ENCODE peak calls at places on chromosomes 16 and 17, in nine cellular contexts. One of them, this sample, is unnamed.
A peak's percentile ranks its signal among the peaks of the same experiment; 100 is the strongest.

GRCh38 chr16:65702707-65703402 is 581.0 kb upstream of the CDH11 start:
- DNase-seq in HFFc6: no peak
- DNase-seq in heart right ventricle: no peak
- DNase-seq in tibial nerve: no peak
- DNase-seq in nephron progenitor cell: no peak
- DNase-seq in hepatocyte: no peak
- DNase-seq in endodermal cell: no peak
- DNase-seq in progenitor cell of endocrine pancreas: no peak
- DNase-seq in thoracic aorta: no peak
- DNase-seq in this sample: no peak

GRCh38 chr16:68365167-68365817 is 54.5 kb downstream of the PRMT7 start:
- DNase-seq in HFFc6: no peak
- DNase-seq in heart right ventricle: no peak
- DNase-seq in tibial nerve: no peak
- DNase-seq in nephron progenitor cell: no peak
- DNase-seq in hepatocyte: no peak
- DNase-seq in endodermal cell: no peak
- DNase-seq in progenitor cell of endocrine pancreas: no peak
- DNase-seq in thoracic aorta: no peak
- DNase-seq in this sample: no peak

GRCh38 chr17:2798679-2799078 is 2.4 kb downstream of the RAP1GAP2 start:
- DNase-seq in HFFc6: no peak
- DNase-seq in heart right ventricle: no peak
- DNase-seq in tibial nerve: no peak
- DNase-seq in nephron progenitor cell: peak; percentile 40
- DNase-seq in hepatocyte: no peak
- DNase-seq in endodermal cell: peak; percentile 92
- DNase-seq in progenitor cell of endocrine pancreas: no peak
- DNase-seq in thoracic aorta: no peak
- DNase-seq in this sample: no peak

GRCh38 chr16:87808108-87808507 is 42.3 kb upstream of the KLHDC4 start:
- DNase-seq in HFFc6: no peak
- DNase-seq in heart right ventricle: no peak
- DNase-seq in tibial nerve: no peak
- DNase-seq in nephron progenitor cell: no peak
- DNase-seq in hepatocyte: no peak
- DNase-seq in endodermal cell: no peak
- DNase-seq in progenitor cell of endocrine pancreas: no peak
- DNase-seq in thoracic aorta: no peak
- DNase-seq in this sample: no peak

GRCh38 chr17:76866774-76867577 is 1.2 kb upstream of the MGAT5B start:
- DNase-seq in HFFc6: peak; percentile 49
- DNase-seq in heart right ventricle: no peak
- DNase-seq in tibial nerve: no peak
- DNase-seq in nephron progenitor cell: no peak
- DNase-seq in hepatocyte: no peak
- DNase-seq in endodermal cell: no peak
- DNase-seq in progenitor cell of endocrine pancreas: no peak
- DNase-seq in thoracic aorta: no peak
- DNase-seq in this sample: no peak

GRCh38 chr16:17836868-17837602 is 366.3 kb upstream of the XYLT1 start:
- DNase-seq in HFFc6: peak; percentile 96
- DNase-seq in heart right ventricle: no peak
- DNase-seq in tibial nerve: no peak
- DNase-seq in nephron progenitor cell: no peak
- DNase-seq in hepatocyte: peak; percentile 37
- DNase-seq in endodermal cell: peak; percentile 86
- DNase-seq in progenitor cell of endocrine pancreas: no peak
- DNase-seq in thoracic aorta: no peak
- DNase-seq in this sample: no peak

GRCh38 chr16:12159028-12159427 is 182.5 kb downstream of the SNX29 start:
- DNase-seq in HFFc6: no peak
- DNase-seq in heart right ventricle: no peak
- DNase-seq in tibial nerve: no peak
- DNase-seq in nephron progenitor cell: no peak
- DNase-seq in hepatocyte: no peak
- DNase-seq in endodermal cell: peak; percentile 72
- DNase-seq in progenitor cell of endocrine pancreas: no peak
- DNase-seq in thoracic aorta: no peak
- DNase-seq in this sample: no peak

GRCh38 chr17:82212331-82213250 is at the start of gene CCDC57:
- DNase-seq in HFFc6: peak; percentile 69
- DNase-seq in heart right ventricle: peak; percentile 75
- DNase-seq in tibial nerve: peak; percentile 52
- DNase-seq in nephron progenitor cell: peak; percentile 91
- DNase-seq in hepatocyte: peak; percentile 92
- DNase-seq in endodermal cell: peak; percentile 93
- DNase-seq in progenitor cell of endocrine pancreas: peak; percentile 77
- DNase-seq in thoracic aorta: no peak
- DNase-seq in this sample: no peak

GRCh38 chr17:60506312-60506711 is 19.7 kb downstream of the APPBP2 start:
- DNase-seq in HFFc6: peak; percentile 80
- DNase-seq in heart right ventricle: no peak
- DNase-seq in tibial nerve: no peak
- DNase-seq in nephron progenitor cell: no peak
- DNase-seq in hepatocyte: peak; percentile 9
- DNase-seq in endodermal cell: no peak
- DNase-seq in progenitor cell of endocrine pancreas: no peak
- DNase-seq in thoracic aorta: no peak
- DNase-seq in this sample: no peak

GRCh38 chr16:77722315-77723107 is at the start of gene NUDT7:
- DNase-seq in HFFc6: peak; percentile 94
- DNase-seq in heart right ventricle: peak; percentile 99
- DNase-seq in tibial nerve: peak; percentile 99
- DNase-seq in nephron progenitor cell: peak; percentile 100
- DNase-seq in hepatocyte: peak; percentile 100
- DNase-seq in endodermal cell: peak; percentile 100
- DNase-seq in progenitor cell of endocrine pancreas: peak; percentile 97
- DNase-seq in thoracic aorta: peak; percentile 98
- DNase-seq in this sample: peak; percentile 99

GRCh38 chr16:84412262-84412661 is 43.9 kb downstream of the ATP2C2 start:
- DNase-seq in HFFc6: no peak
- DNase-seq in heart right ventricle: no peak
- DNase-seq in tibial nerve: no peak
- DNase-seq in nephron progenitor cell: no peak
- DNase-seq in hepatocyte: no peak
- DNase-seq in endodermal cell: no peak
- DNase-seq in progenitor cell of endocrine pancreas: no peak
- DNase-seq in thoracic aorta: no peak
- DNase-seq in this sample: no peak

GRCh38 chr17:2084766-2085647 is 30.1 kb downstream of the HIC1 start:
- DNase-seq in HFFc6: peak; percentile 79
- DNase-seq in heart right ventricle: peak; percentile 74
- DNase-seq in tibial nerve: peak; percentile 86
- DNase-seq in nephron progenitor cell: no peak
- DNase-seq in hepatocyte: peak; percentile 74
- DNase-seq in endodermal cell: no peak
- DNase-seq in progenitor cell of endocrine pancreas: no peak
- DNase-seq in thoracic aorta: no peak
- DNase-seq in this sample: no peak

GRCh38 chr16:57513371-57514102 is 22.8 kb downstream of the CCDC102A start:
- DNase-seq in HFFc6: no peak
- DNase-seq in heart right ventricle: no peak
- DNase-seq in tibial nerve: no peak
- DNase-seq in nephron progenitor cell: peak; percentile 52
- DNase-seq in hepatocyte: peak; percentile 85
- DNase-seq in endodermal cell: no peak
- DNase-seq in progenitor cell of endocrine pancreas: no peak
- DNase-seq in thoracic aorta: no peak
- DNase-seq in this sample: peak; percentile 70

GRCh38 chr17:65514082-65514481 is 47.4 kb downstream of the AXIN2 start:
- DNase-seq in HFFc6: peak; percentile 58
- DNase-seq in heart right ventricle: no peak
- DNase-seq in tibial nerve: no peak
- DNase-seq in nephron progenitor cell: no peak
- DNase-seq in hepatocyte: no peak
- DNase-seq in endodermal cell: peak; percentile 23
- DNase-seq in progenitor cell of endocrine pancreas: no peak
- DNase-seq in thoracic aorta: no peak
- DNase-seq in this sample: no peak

GRCh38 chr17:40564195-40564882 is 933 bp downstream of the CCR7 start:
- DNase-seq in HFFc6: no peak
- DNase-seq in heart right ventricle: no peak
- DNase-seq in tibial nerve: no peak
- DNase-seq in nephron progenitor cell: no peak
- DNase-seq in hepatocyte: no peak
- DNase-seq in endodermal cell: peak; percentile 51
- DNase-seq in progenitor cell of endocrine pancreas: no peak
- DNase-seq in thoracic aorta: no peak
- DNase-seq in this sample: no peak

GRCh38 chr16:2973605-2974318 is 4.6 kb downstream of the PAQR4 start:
- DNase-seq in HFFc6: no peak
- DNase-seq in heart right ventricle: no peak
- DNase-seq in tibial nerve: no peak
- DNase-seq in nephron progenitor cell: no peak
- DNase-seq in hepatocyte: no peak
- DNase-seq in endodermal cell: no peak
- DNase-seq in progenitor cell of endocrine pancreas: no peak
- DNase-seq in thoracic aorta: no peak
- DNase-seq in this sample: no peak

GRCh38 chr16:55391760-55392375 is 67.9 kb downstream of the IRX6 start:
- DNase-seq in HFFc6: no peak
- DNase-seq in heart right ventricle: no peak
- DNase-seq in tibial nerve: no peak
- DNase-seq in nephron progenitor cell: no peak
- DNase-seq in hepatocyte: no peak
- DNase-seq in endodermal cell: no peak
- DNase-seq in progenitor cell of endocrine pancreas: no peak
- DNase-seq in thoracic aorta: no peak
- DNase-seq in this sample: no peak

GRCh38 chr17:44832821-44833220 is 2.7 kb upstream of the GJC1 start:
- DNase-seq in HFFc6: no peak
- DNase-seq in heart right ventricle: no peak
- DNase-seq in tibial nerve: no peak
- DNase-seq in nephron progenitor cell: no peak
- DNase-seq in hepatocyte: no peak
- DNase-seq in endodermal cell: peak; percentile 66
- DNase-seq in progenitor cell of endocrine pancreas: no peak
- DNase-seq in thoracic aorta: no peak
- DNase-seq in this sample: no peak
- TF ChIP-seq CTCF in HFFc6: peak; percentile 25
- TF ChIP-seq CTCF in heart right ventricle: no peak
- TF ChIP-seq CTCF in tibial nerve: no peak
- TF ChIP-seq CTCF in nephron progenitor cell: no peak
- TF ChIP-seq CTCF in hepatocyte: no peak
- TF ChIP-seq CTCF in endodermal cell: peak; percentile 63
- TF ChIP-seq CTCF in progenitor cell of endocrine pancreas: peak; percentile 25
- TF ChIP-seq CTCF in thoracic aorta: no peak
- TF ChIP-seq CTCF in this sample: no peak

DNA sequence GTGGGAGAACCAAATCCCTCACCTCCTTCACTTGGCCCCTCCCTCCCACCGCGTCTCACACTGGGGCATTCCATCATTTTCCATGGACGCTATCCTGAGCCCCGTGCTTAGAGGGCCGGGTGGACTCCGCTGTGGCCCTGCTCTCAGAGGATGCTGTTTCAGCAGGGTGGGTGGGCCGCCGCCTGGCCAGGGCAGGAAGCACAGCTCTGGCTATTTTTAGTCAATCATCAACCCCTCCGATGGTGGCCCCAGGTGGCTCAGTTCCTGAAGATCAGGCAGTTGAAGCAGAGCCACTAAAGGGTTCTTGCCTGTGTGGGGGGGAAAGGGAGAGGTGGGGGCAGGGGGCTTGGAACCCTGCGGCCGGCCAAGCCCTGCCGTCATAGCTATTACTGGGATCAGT is 230.3 kb downstream of the ENGASE start:
- DNase-seq in HFFc6: no peak
- DNase-seq in heart right ventricle: no peak
- DNase-seq in tibial nerve: no peak
- DNase-seq in nephron progenitor cell: no peak
- DNase-seq in hepatocyte: no peak
- DNase-seq in endodermal cell: peak; percentile 86
- DNase-seq in progenitor cell of endocrine pancreas: no peak
- DNase-seq in thoracic aorta: no peak
- DNase-seq in this sample: no peak
- TF ChIP-seq CTCF in HFFc6: no peak
- TF ChIP-seq CTCF in heart right ventricle: no peak
- TF ChIP-seq CTCF in tibial nerve: no peak
- TF ChIP-seq CTCF in nephron progenitor cell: no peak
- TF ChIP-seq CTCF in hepatocyte: no peak
- TF ChIP-seq CTCF in endodermal cell: peak; percentile 62
- TF ChIP-seq CTCF in progenitor cell of endocrine pancreas: no peak
- TF ChIP-seq CTCF in thoracic aorta: peak; percentile 19
- TF ChIP-seq CTCF in this sample: no peak

DNA sequence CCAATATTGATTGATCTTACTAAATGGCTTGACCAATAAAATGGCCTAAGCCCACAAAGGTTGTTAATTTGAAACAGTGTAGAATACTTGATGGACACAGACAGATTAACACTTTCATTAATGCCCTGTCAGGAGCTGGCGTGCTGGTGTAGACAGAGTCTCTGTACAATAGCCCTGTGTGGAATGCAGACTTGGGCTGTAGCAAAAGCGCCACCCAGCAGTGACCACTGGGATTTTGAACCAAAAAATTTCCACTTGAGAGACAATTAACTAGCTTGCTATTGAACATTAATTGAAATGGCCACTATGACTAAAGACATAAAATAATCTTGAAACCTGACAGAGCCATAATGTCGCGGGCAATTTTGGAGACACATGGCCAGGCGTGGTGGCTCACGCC is 19.7 kb upstream of the GUCY2D start:
- DNase-seq in HFFc6: peak; percentile 58
- DNase-seq in heart right ventricle: no peak
- DNase-seq in tibial nerve: no peak
- DNase-seq in nephron progenitor cell: no peak
- DNase-seq in hepatocyte: no peak
- DNase-seq in endodermal cell: peak; percentile 60
- DNase-seq in progenitor cell of endocrine pancreas: no peak
- DNase-seq in thoracic aorta: no peak
- DNase-seq in this sample: no peak
- TF ChIP-seq CTCF in HFFc6: peak; percentile 70
- TF ChIP-seq CTCF in heart right ventricle: no peak
- TF ChIP-seq CTCF in tibial nerve: no peak
- TF ChIP-seq CTCF in nephron progenitor cell: no peak
- TF ChIP-seq CTCF in hepatocyte: peak; percentile 28
- TF ChIP-seq CTCF in endodermal cell: peak; percentile 52
- TF ChIP-seq CTCF in progenitor cell of endocrine pancreas: peak; percentile 11
- TF ChIP-seq CTCF in thoracic aorta: no peak
- TF ChIP-seq CTCF in this sample: no peak

DNA sequence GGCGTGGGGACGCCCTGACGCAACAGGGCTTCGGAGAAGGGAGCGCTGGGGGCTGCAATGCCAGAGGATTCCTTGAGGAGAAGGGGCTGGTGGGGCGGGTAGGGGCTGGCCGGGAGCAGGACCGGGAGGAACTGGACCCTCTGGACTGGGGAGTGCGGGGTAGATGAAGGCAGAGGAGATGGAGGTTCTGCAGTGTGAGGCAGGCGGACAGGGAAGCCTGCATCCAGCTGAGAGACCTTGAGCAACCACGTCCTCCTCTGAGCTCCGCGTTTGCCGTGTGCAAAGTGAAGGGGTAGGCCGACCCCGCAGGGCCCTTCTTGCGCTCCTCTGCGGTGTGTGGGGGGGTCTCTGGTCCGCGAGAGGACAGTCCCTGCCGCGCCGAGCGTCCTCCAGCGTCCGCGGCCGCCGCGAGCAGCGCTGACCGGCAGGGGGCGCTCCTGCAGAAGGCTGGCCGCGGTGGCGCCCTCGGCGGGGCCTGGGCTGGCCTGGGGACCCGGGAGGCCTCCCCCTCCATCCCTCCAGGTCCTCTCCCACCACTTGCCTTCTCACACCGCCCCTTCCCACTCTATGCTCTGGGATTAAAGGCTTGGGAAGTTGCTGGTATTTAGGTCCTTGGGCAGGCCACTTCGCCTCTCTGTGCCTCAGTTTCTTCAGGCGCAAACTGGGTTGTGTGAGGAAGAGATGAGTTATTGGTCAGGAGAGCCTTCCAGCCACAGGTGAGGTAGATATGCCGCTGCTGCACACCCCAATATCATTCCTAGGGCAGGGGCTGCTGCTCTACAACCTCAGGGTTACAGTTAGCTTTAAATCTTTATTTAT is 9.6 kb upstream of the WNT9B start:
- DNase-seq in HFFc6: no peak
- DNase-seq in heart right ventricle: no peak
- DNase-seq in tibial nerve: no peak
- DNase-seq in nephron progenitor cell: peak; percentile 80
- DNase-seq in hepatocyte: peak; percentile 57
- DNase-seq in endodermal cell: peak; percentile 92
- DNase-seq in progenitor cell of endocrine pancreas: peak; percentile 58
- DNase-seq in thoracic aorta: no peak
- DNase-seq in this sample: peak; percentile 72
- TF ChIP-seq CTCF in HFFc6: peak; percentile 94
- TF ChIP-seq CTCF in heart right ventricle: peak; percentile 86
- TF ChIP-seq CTCF in tibial nerve: peak; percentile 66
- TF ChIP-seq CTCF in nephron progenitor cell: peak; percentile 79
- TF ChIP-seq CTCF in hepatocyte: peak; percentile 65
- TF ChIP-seq CTCF in endodermal cell: peak; percentile 98
- TF ChIP-seq CTCF in progenitor cell of endocrine pancreas: peak; percentile 91
- TF ChIP-seq CTCF in thoracic aorta: peak; percentile 54
- TF ChIP-seq CTCF in this sample: peak; percentile 90

This sample was measured in mesothelial cell of epicardium.